ENCODE peak calls at places on chromosomes 5 and 9, in four cellular contexts. X is bronchial epithelial cell, U is Calu3, O is AG09309. G is an unnamed sample.

GRCh38 chr9:129064499-129064908 is 16.4 kb upstream of the DOLPP1 start:
- DNase-seq in X (no peak), U (no peak), O (no peak), G (no peak)

GRCh38 chr9:115944166-115944948 is 209.2 kb upstream of the PAPPA start:
- DNase-seq in X (peak), U (no peak), O (peak), G (peak)

GRCh38 chr5:1809416-1810035 is 8.3 kb downstream of the NDUFS6 start:
- DNase-seq in X (no peak), U (no peak), O (no peak), G (no peak)

GRCh38 chr5:72908666-72909065 is 47.2 kb upstream of the FCHO2 start:
- DNase-seq in X (no peak), U (no peak), O (peak), G (no peak)

GRCh38 chr9:86408121-86408520 is 53.9 kb upstream of the TUT7 start:
- DNase-seq in X (peak), U (no peak), O (no peak), G (no peak)

GRCh38 chr5:9437741-9438240 is 108.1 kb downstream of the SEMA5A start:
- DNase-seq in X (peak), U (no peak), O (peak), G (peak)

GRCh38 chr9:123481209-123481865 is 125.3 kb downstream of the CRB2 start:
- DNase-seq in X (no peak), U (no peak), O (no peak), G (no peak)

GRCh38 chr5:3346111-3346820 is 249.4 kb upstream of the IRX1 start:
- DNase-seq in X (no peak), U (no peak), O (no peak), G (no peak)

GRCh38 chr5:83000922-83001321 is 76.3 kb downstream of the TMEM167A start:
- DNase-seq in X (no peak), U (no peak), O (no peak), G (no peak)

G was measured in fibroblast of pulmonary artery.